ENCODE peak calls at places on chromosomes 3 and 15, in nine cellular contexts. D, K, Q, A, S, W, M, F and U are unnamed samples.

GRCh38 chr15:65115086-65115485 is at the start of gene UBAP1L:
- DNase-seq in W (no peak), M (no peak), F (no peak), K (no peak), Q (no peak), A (no peak), S (no peak), D (no peak), U (no peak)

GRCh38 chr3:73419179-73419803 is 205.4 kb downstream of the PDZRN3 start:
- DNase-seq in D (peak), K (peak), W (no peak), S (no peak), F (no peak), A (no peak), M (no peak), Q (peak), U (peak)

GRCh38 chr3:170765419-170766078 is 104.4 kb downstream of the RPL22L1 start:
- DNase-seq in W (no peak), Q (no peak), F (no peak), M (no peak), S (no peak), K (no peak), A (no peak), D (no peak), U (no peak)

GRCh38 chr3:196499807-196500524 is 3.6 kb downstream of the RNF168 start:
- DNase-seq in K (no peak), D (no peak), A (no peak), W (no peak), F (no peak), Q (peak), S (no peak), M (no peak), U (no peak)

GRCh38 chr3:124217542-124217941 is 225.6 kb upstream of the ROPN1 start:
- DNase-seq in D (peak), M (peak), K (peak), S (peak), A (peak), Q (peak), W (no peak), F (peak), U (peak)

GRCh38 chr3:98326036-98326435 is 27.6 kb upstream of the OR5K4 start:
- DNase-seq in A (no peak), M (no peak), Q (peak), D (no peak), W (no peak), F (no peak), K (no peak), S (no peak), U (no peak)

GRCh38 chr3:141311496-141312358 is 56.6 kb upstream of the ZBTB38 start:
- DNase-seq in K (peak), W (peak), M (peak), D (peak), F (peak), S (peak), A (peak), Q (peak), U (peak)

GRCh38 chr3:189307963-189308362 is 136.2 kb downstream of the TPRG1 start:
- DNase-seq in W (no peak), D (no peak), F (no peak), M (no peak), S (no peak), K (no peak), A (no peak), Q (no peak), U (no peak)

GRCh38 chr3:18575573-18575972 is 150.4 kb upstream of the SATB1 start:
- DNase-seq in S (no peak), M (no peak), A (no peak), F (no peak), W (no peak), Q (no peak), D (peak), K (no peak), U (no peak)

GRCh38 chr3:47634996-47635395 is 56.3 kb upstream of the CSPG5 start:
- DNase-seq in F (no peak), K (no peak), S (no peak), Q (no peak), M (no peak), D (no peak), W (no peak), A (peak), U (peak)

GRCh38 chr3:99544819-99545281 is 93.5 kb upstream of the COL8A1 start:
- DNase-seq in M (peak), K (no peak), D (no peak), W (no peak), Q (no peak), S (peak), F (peak), A (no peak), U (peak)

GRCh38 chr3:66822059-66823009 is 175.8 kb upstream of the KBTBD8 start:
- DNase-seq in A (peak), M (peak), D (no peak), F (peak), K (peak), W (peak), S (peak), Q (peak), U (peak)

GRCh38 chr3:100761211-100761921 is 52.1 kb downstream of the TFG start:
- DNase-seq in K (peak), Q (peak), M (no peak), D (no peak), A (peak), W (no peak), F (no peak), S (no peak), U (no peak)

GRCh38 chr3:147699175-147699838 is 290.1 kb downstream of the ZIC1 start:
- DNase-seq in S (no peak), M (no peak), A (no peak), W (no peak), K (no peak), D (peak), F (peak), Q (no peak), U (peak)

GRCh38 chr15:84915011-84915958 is 30.8 kb downstream of the SLC28A1 start:
- DNase-seq in W (peak), S (peak), Q (peak), K (no peak), M (peak), A (peak), D (peak), F (peak), U (peak)

GRCh38 chr3:159791336-159791735 is 197.3 kb upstream of the IL12A start:
- DNase-seq in D (no peak), A (no peak), S (no peak), W (no peak), M (no peak), Q (no peak), F (no peak), K (no peak), U (no peak)

GRCh38 chr15:35696767-35697231 is 150.8 kb upstream of the DPH6 start:
- DNase-seq in M (no peak), F (peak), D (no peak), K (no peak), A (no peak), W (no peak), S (no peak), Q (peak), U (peak)

GRCh38 chr15:31367021-31367729 is 40.5 kb downstream of the KLF13 start:
- DNase-seq in M (no peak), F (no peak), Q (no peak), K (no peak), D (no peak), W (no peak), A (no peak), S (peak), U (no peak)

GRCh38 chr3:45922950-45923590 is 20.2 kb upstream of the CXCR6 start:
- DNase-seq in F (no peak), W (no peak), D (no peak), Q (no peak), M (no peak), S (no peak), A (no peak), K (no peak), U (no peak)

GRCh38 chr3:195870442-195870841 is 37.9 kb downstream of the TNK2 start:
- DNase-seq in W (no peak), M (no peak), A (no peak), S (no peak), Q (no peak), D (no peak), K (no peak), F (no peak), U (peak)

GRCh38 chr3:25572919-25573385 is 91.8 kb downstream of the TOP2B start:
- DNase-seq in Q (no peak), A (no peak), W (no peak), K (no peak), F (peak), M (no peak), D (no peak), S (no peak), U (no peak)

GRCh38 chr3:192851821-192852352 is 65.8 kb downstream of the MB21D2 start:
- DNase-seq in K (no peak), Q (no peak), F (peak), A (no peak), W (no peak), M (peak), S (peak), D (no peak), U (peak)

GRCh38 chr15:88238618-88239430 is 17.7 kb downstream of the NTRK3 start:
- DNase-seq in F (peak), A (no peak), Q (no peak), S (no peak), M (no peak), D (peak), K (no peak), W (no peak), U (peak)

GRCh38 chr15:59304807-59305206 is 67.9 kb downstream of the MYO1E start:
- DNase-seq in D (no peak), Q (no peak), K (no peak), M (no peak), A (no peak), S (no peak), W (no peak), F (no peak), U (no peak)

GRCh38 chr15:59300618-59301139 is 72.0 kb downstream of the MYO1E start:
- DNase-seq in W (peak), A (no peak), S (peak), K (no peak), F (no peak), D (no peak), Q (no peak), M (no peak), U (no peak)

GRCh38 chr15:59301527-59301926 is 71.1 kb downstream of the MYO1E start:
- DNase-seq in Q (peak), D (no peak), K (peak), W (no peak), A (no peak), S (no peak), F (no peak), M (no peak), U (no peak)

GRCh38 chr15:59303641-59304433 is 68.8 kb downstream of the MYO1E start:
- DNase-seq in D (no peak), A (no peak), S (no peak), F (peak), Q (no peak), K (no peak), W (no peak), M (peak), U (no peak)

GRCh38 chr15:59303136-59303535 is 69.5 kb downstream of the MYO1E start:
- DNase-seq in W (no peak), D (no peak), K (no peak), S (no peak), M (no peak), F (no peak), A (no peak), Q (no peak), U (no peak)
- H3K4me3 ChIP-seq in W (no peak), D (no peak), K (no peak), S (no peak), M (no peak), F (no peak), A (no peak), Q (no peak), U (no peak)

GRCh38 chr15:79853492-79854328 is 43.1 kb downstream of the MTHFS start:
- DNase-seq in Q (peak), S (peak), M (peak), F (peak), D (peak), W (peak), A (peak), K (peak), U (peak)

GRCh38 chr15:79844221-79844620 is 52.6 kb downstream of the MTHFS start:
- DNase-seq in D (no peak), F (no peak), S (no peak), Q (no peak), K (no peak), M (no peak), A (no peak), W (no peak), U (no peak)

GRCh38 chr15:79846539-79846938 is 50.3 kb downstream of the MTHFS start:
- DNase-seq in S (no peak), F (no peak), W (no peak), D (no peak), A (no peak), Q (no peak), M (no peak), K (no peak), U (no peak)

DNA sequence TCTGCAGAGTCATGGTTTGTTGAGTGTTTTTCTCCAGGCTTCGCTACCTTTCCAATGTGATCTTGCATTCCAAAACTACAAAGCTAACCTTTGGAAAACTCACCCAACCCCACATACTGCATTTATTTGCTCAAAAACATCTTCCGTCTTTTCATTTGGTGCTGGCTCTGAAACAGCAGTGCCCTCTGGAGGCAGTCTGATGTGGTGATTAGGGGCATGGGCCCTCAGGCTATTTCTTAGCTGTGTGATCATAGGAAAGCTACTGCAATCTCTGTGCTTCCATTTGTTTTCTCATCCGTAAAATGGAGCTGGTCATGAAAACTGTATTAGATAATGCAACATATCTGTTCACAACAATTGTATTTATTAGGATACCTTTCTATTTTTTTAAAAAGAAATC is 47.0 kb downstream of the MTHFS start:
- DNase-seq in K (peak), F (peak), S (no peak), A (no peak), M (peak), D (no peak), W (no peak), Q (peak), U (no peak)
- TF ChIP-seq CTCF in K (peak), F (peak), S (peak), A (peak), M (no peak), D (peak), W (peak), Q (peak), U (peak)

GRCh38 chr3:42229266-42229941 is 36.6 kb downstream of the CCK start:
- DNase-seq in S (no peak), D (no peak), W (no peak), K (no peak), F (no peak), A (no peak), M (no peak), Q (no peak), U (no peak)
- H3K4me3 ChIP-seq in S (no peak), D (no peak), W (no peak), K (no peak), F (no peak), A (no peak), M (no peak), Q (no peak), U (no peak)

DNA sequence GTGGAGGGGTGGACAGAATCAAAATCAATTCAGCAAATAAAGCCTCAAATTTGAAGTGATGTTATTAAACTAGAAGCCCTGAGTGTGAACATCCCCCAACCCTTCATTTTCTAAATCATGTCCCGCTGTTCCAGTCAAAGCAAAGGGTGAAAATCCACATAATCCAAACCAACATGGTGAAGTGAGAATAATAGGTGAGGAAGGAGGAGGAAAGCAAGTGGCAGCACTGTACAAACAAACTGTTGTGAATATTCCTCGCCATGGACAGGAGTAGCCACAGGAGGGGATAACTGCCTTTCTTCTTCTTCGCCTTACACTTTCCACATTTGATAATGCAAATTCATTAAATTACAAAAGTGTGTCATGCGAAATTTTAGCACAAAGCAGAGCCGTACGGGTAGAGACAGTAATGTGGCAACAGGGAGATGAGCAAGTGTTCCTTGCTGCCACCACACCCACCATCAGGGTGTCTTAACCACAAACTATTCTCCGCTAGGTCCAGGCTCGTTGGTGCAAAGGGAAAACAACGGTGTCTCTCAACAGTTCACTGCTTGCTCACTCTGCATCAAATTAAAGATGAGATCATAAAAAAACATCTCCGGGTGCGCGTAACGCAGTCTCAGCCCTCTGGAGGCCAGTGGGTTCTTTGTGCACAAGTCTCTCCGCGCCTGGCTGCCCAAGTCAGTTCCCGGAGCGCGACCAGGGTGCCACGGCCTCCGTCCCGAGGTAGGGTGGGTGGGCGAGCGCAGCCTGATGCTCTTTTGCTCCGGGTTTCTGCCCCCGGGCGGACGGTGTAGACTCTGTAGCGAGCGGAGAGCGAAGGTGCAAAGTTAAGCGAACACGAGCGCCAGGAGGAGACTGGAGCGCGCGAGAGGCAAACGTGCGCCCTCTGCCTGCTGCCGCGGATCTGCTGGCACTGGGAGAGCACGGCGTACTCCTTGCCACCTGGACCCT is 6.7 kb downstream of the EPHA3 start:
- DNase-seq in D (peak), S (peak), F (peak), W (no peak), A (peak), K (peak), M (peak), Q (peak), U (peak)
- TF ChIP-seq CTCF in D (peak), S (peak), F (peak), W (no peak), A (peak), K (peak), M (no peak), Q (peak), U (peak)

DNA sequence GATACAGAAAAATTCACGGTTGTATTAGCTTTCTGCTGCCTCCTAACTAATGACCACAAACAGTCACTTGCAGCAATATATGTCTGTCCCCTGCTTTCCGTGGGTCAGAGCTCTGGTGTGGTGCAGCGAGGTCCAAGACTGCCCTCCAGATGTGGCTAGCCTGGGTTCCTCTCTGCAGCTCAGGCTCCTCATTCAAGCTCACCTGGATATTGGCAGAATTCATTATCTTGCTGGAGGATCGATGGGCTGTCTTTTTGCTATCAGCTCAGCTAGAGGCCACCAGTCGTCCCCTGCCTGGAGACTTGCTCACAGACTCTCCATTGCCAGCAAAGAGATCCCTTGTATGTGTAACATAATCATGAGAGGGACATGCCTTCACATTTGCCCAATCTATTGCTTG is 12.8 kb upstream of the PLXNA1 start:
- DNase-seq in Q (no peak), S (no peak), K (no peak), W (no peak), F (no peak), A (no peak), M (no peak), D (no peak), U (no peak)
- H3K4me3 ChIP-seq in Q (no peak), S (no peak), K (no peak), W (no peak), F (no peak), A (no peak), M (no peak), D (no peak), U (no peak)

GRCh38 chr15:26070095-26070532 is 207.0 kb upstream of the ATP10A start:
- DNase-seq in F (no peak), S (no peak), K (no peak), M (no peak), Q (no peak), W (no peak), A (no peak), D (no peak), U (no peak)

GRCh38 chr15:26073430-26074333 is 210.6 kb upstream of the ATP10A start:
- DNase-seq in Q (no peak), S (no peak), F (no peak), D (no peak), K (no peak), W (no peak), M (no peak), A (no peak), U (no peak)

GRCh38 chr15:26066896-26067295 is 203.8 kb upstream of the ATP10A start:
- DNase-seq in F (no peak), Q (no peak), A (no peak), M (no peak), S (no peak), W (no peak), K (no peak), D (no peak), U (no peak)

GRCh38 chr15:26065723-26066122 is 202.6 kb upstream of the ATP10A start:
- DNase-seq in A (no peak), F (no peak), S (no peak), W (no peak), K (peak), M (no peak), Q (peak), D (no peak), U (no peak)

GRCh38 chr15:26069204-26069603 is 206.1 kb upstream of the ATP10A start:
- DNase-seq in K (peak), W (no peak), A (no peak), F (no peak), D (no peak), S (no peak), M (no peak), Q (no peak), U (no peak)
- TF ChIP-seq CTCF in K (no peak), W (no peak), A (no peak), F (no peak), D (no peak), S (no peak), M (no peak), Q (no peak), U (no peak)

GRCh38 chr3:44584646-44585501 is at the start of gene ZNF660:
- DNase-seq in F (peak), A (no peak), D (peak), M (peak), S (peak), Q (peak), W (no peak), K (peak), U (peak)
- H3K4me3 ChIP-seq in F (peak), A (peak), D (peak), M (peak), S (peak), Q (peak), W (peak), K (peak), U (no peak)